ENCODE peak calls at places on chromosomes 13 and 19, in eight cellular contexts. H is pons; Q is adrenal gland; E is activated naive CD4-positive, alpha-beta T cell; B is RWPE1; U is heart left ventricle; N is RKO; J is fibroblast of the aortic adventitia. T is an unnamed sample.

GRCh38 chr13:72970956-72971355 is 87.8 kb upstream of the KLF5 start:
- DNase-seq in U (no peak), B (peak; percentile 20), E (no peak), J (peak; percentile 17), N (peak; percentile 7), H (no peak), Q (no peak), T (no peak)

GRCh38 chr13:46655727-46656180 is 102.8 kb downstream of the LRCH1 start:
- DNase-seq in H (no peak), E (no peak), B (no peak), J (peak; percentile 58), Q (no peak), N (no peak), U (no peak), T (peak; percentile 41)

GRCh38 chr19:56131651-56132050 is 9.4 kb upstream of the ZNF444 start:
- DNase-seq in B (no peak), U (no peak), H (no peak), Q (no peak), N (no peak), J (no peak), E (no peak), T (no peak)

GRCh38 chr13:27375686-27376326 is 48.6 kb upstream of the GTF3A start:
- DNase-seq in Q (peak; percentile 51), E (peak; percentile 25), J (peak; percentile 82), B (peak; percentile 69), N (peak; percentile 74), H (peak; percentile 28), U (peak; percentile 50), T (peak; percentile 80)

GRCh38 chr19:35040826-35041547 is 534 bp upstream of the HPN start:
- DNase-seq in Q (peak; percentile 72), B (no peak), J (peak; percentile 27), E (peak; percentile 9), H (peak; percentile 69), U (peak; percentile 96), N (no peak), T (peak; percentile 95)

GRCh38 chr13:110797230-110797877 is 83.9 kb downstream of the ING1 start:
- DNase-seq in J (peak; percentile 53), N (no peak), Q (no peak), B (no peak), H (no peak), E (no peak), U (no peak), T (no peak)

GRCh38 chr13:74204606-74205312 is 70.6 kb upstream of the KLF12 start:
- DNase-seq in E (no peak), B (no peak), Q (no peak), N (no peak), U (no peak), J (peak; percentile 34), H (no peak), T (no peak)

GRCh38 chr19:33227870-33228599 is 2.4 kb upstream of the SLC7A10 start:
- DNase-seq in H (no peak), Q (no peak), J (no peak), E (no peak), B (no peak), U (no peak), N (no peak), T (no peak)

GRCh38 chr19:18496167-18496979 is 25.5 kb downstream of the ELL start:
- DNase-seq in B (peak; percentile 88), N (no peak), H (no peak), J (peak; percentile 27), E (no peak), U (no peak), Q (no peak), T (peak; percentile 93)

GRCh38 chr13:33744589-33745369 is 73.2 kb upstream of the RFC3 start:
- DNase-seq in Q (no peak), B (no peak), J (peak; percentile 21), U (no peak), E (no peak), H (no peak), N (no peak), T (peak; percentile 62)

GRCh38 chr13:33403807-33404362 is 118.3 kb upstream of the STARD13 start:
- DNase-seq in H (no peak), U (no peak), B (no peak), N (no peak), J (no peak), Q (no peak), E (no peak), T (no peak)

GRCh38 chr19:41795031-41795461 is 1.3 kb upstream of the CEACAM3 start:
- DNase-seq in J (peak; percentile 40), U (peak; percentile 43), E (peak; percentile 32), H (peak; percentile 25), B (no peak), Q (peak; percentile 36), N (peak; percentile 46), T (peak; percentile 70)

GRCh38 chr13:46575843-46576242 is 22.9 kb downstream of the LRCH1 start:
- DNase-seq in U (peak; percentile 45), J (peak; percentile 96), B (peak; percentile 64), H (no peak), E (no peak), N (no peak), Q (no peak), T (no peak)

GRCh38 chr19:30635026-30635985 is 263.1 kb downstream of the ZNF536 start:
- DNase-seq in N (no peak), U (no peak), J (no peak), B (no peak), E (no peak), Q (no peak), H (peak; percentile 29), T (no peak)